ENCODE peak calls at places on chromosomes 5 and 9, in ten cellular contexts. A is GM20000; G is HEK293T; M is stimulated activated CD8-positive, alpha-beta memory T cell treated with anti-CD3 and anti-CD28 coated beads, Interleukin-2, amount 100 ng/mL, for 1 hour; P is stomach; W is NCI-H524 treated with DMSO at 0.1 percent for 48 hours; Y is NCI-H774; T is NCI-H345; H is progenitor cell of endocrine pancreas; Z is foreskin fibroblast. U is an unnamed sample.

GRCh38 chr9:121652037-121652837 is 803 bp downstream of the DAB2IP start:
- DNase-seq in W (no peak), H (no peak), M (no peak), Z (no peak), Y (no peak), G (peak; percentile 39), T (no peak), A (no peak), P (peak; percentile 67), U (no peak)

GRCh38 chr9:93076101-93076791 is 17.7 kb downstream of the SUSD3 start:
- DNase-seq in Y (no peak), A (no peak), T (no peak), H (no peak), G (no peak), M (no peak), Z (no peak), P (no peak), W (no peak), U (no peak)

GRCh38 chr5:112554089-112554977 is 135.3 kb upstream of the EPB41L4A start:
- DNase-seq in W (no peak), Y (no peak), H (no peak), G (no peak), M (no peak), P (no peak), T (no peak), Z (peak; percentile 21), A (no peak), U (no peak)

GRCh38 chr5:14319102-14319501 is 176.0 kb downstream of the TRIO start:
- DNase-seq in M (no peak), A (no peak), W (no peak), Y (no peak), G (no peak), P (no peak), Z (no peak), H (no peak), T (no peak), U (no peak)

GRCh38 chr9:81737871-81738507 is 48.6 kb upstream of the TLE1 start:
- DNase-seq in W (no peak), Y (no peak), M (no peak), T (no peak), H (no peak), P (peak; percentile 70), G (no peak), Z (peak; percentile 87), A (no peak), U (no peak)

GRCh38 chr9:75108571-75108970 is 20.3 kb downstream of the OSTF1 start:
- DNase-seq in Y (no peak), H (no peak), T (no peak), M (no peak), P (peak; percentile 49), G (no peak), Z (peak; percentile 61), A (no peak), W (no peak), U (no peak)

GRCh38 chr9:127983847-127984289 is 3.1 kb upstream of the EEIG1 start:
- DNase-seq in Y (no peak), A (peak; percentile 74), P (no peak), W (no peak), H (no peak), T (peak; percentile 27), G (no peak), Z (no peak), M (no peak), U (peak; percentile 30)

GRCh38 chr5:150261231-150261630 is 28.3 kb downstream of the CAMK2A start:
- DNase-seq in Y (no peak), M (no peak), T (no peak), A (no peak), W (no peak), H (no peak), G (no peak), Z (peak; percentile 23), P (no peak), U (no peak)

GRCh38 chr5:111857067-111857466 is 100.1 kb upstream of the NREP start:
- DNase-seq in T (no peak), W (no peak), Z (no peak), G (no peak), H (no peak), Y (no peak), P (peak; percentile 34), M (no peak), A (no peak), U (no peak)

GRCh38 chr9:129473523-129474244 is 147.2 kb downstream of the C9orf50 start:
- DNase-seq in G (no peak), W (no peak), M (no peak), T (no peak), P (no peak), A (no peak), Z (peak; percentile 81), H (no peak), Y (no peak), U (no peak)

GRCh38 chr5:140413230-140413629 is 11.6 kb downstream of the ANKHD1 start:
- DNase-seq in Y (no peak), T (no peak), W (no peak), H (no peak), A (no peak), M (no peak), P (no peak), Z (no peak), G (no peak), U (no peak)

GRCh38 chr5:179795863-179796833 is 2.4 kb downstream of the LTC4S start:
- DNase-seq in T (peak; percentile 89), Z (peak; percentile 86), P (peak; percentile 87), A (peak; percentile 90), W (no peak), G (peak; percentile 82), M (no peak), H (peak; percentile 85), Y (peak; percentile 79), U (peak; percentile 86)

GRCh38 chr5:82793808-82794419 is 283.3 kb downstream of the TMEM167A start:
- DNase-seq in Z (no peak), T (no peak), A (no peak), P (peak; percentile 29), G (peak; percentile 33), H (no peak), Y (no peak), M (no peak), W (no peak), U (peak; percentile 47)

GRCh38 chr9:125121156-125121555 is 22.2 kb downstream of the SCAI start:
- DNase-seq in P (no peak), Z (no peak), Y (no peak), G (no peak), H (no peak), T (no peak), M (no peak), W (no peak), A (no peak), U (peak; percentile 74)

GRCh38 chr9:113484258-113484730 is 20.8 kb downstream of the RGS3 start:
- DNase-seq in M (no peak), T (peak; percentile 87), Y (no peak), H (no peak), A (no peak), Z (no peak), P (peak; percentile 84), W (no peak), G (no peak), U (no peak)

GRCh38 chr5:32542216-32543059 is 42.9 kb upstream of the SUB1 start:
- DNase-seq in G (no peak), H (no peak), Z (peak; percentile 7), P (no peak), Y (no peak), T (no peak), W (no peak), M (no peak), A (peak; percentile 48), U (peak; percentile 93)